ENCODE peak calls at places on chromosomes 3 and 15, in ten cellular contexts. One of them, this sample, is unnamed.

GRCh38 chr3:11637901-11638668 is 5.6 kb downstream of the VGLL4 start:
- DNase-seq in psoas muscle: no peak
- DNase-seq in kidney epithelial cell: no peak
- DNase-seq in HCT116: no peak
- DNase-seq in tibial artery: no peak
- DNase-seq in mucosa of descending colon: no peak
- DNase-seq in thyroid gland: no peak
- DNase-seq in PC-3: no peak
- DNase-seq in Panc1: no peak
- DNase-seq in ovary: no peak
- DNase-seq in this sample: peak

GRCh38 chr3:195613468-195614069 is 29.8 kb upstream of the APOD start:
- DNase-seq in HCT116: no peak
- DNase-seq in tibial artery: no peak
- DNase-seq in Panc1: no peak
- DNase-seq in thyroid gland: no peak
- DNase-seq in kidney epithelial cell: no peak
- DNase-seq in PC-3: peak
- DNase-seq in ovary: no peak
- DNase-seq in psoas muscle: no peak
- DNase-seq in mucosa of descending colon: no peak
- DNase-seq in this sample: no peak

GRCh38 chr3:9153763-9154601 is 95.5 kb downstream of the SRGAP3 start:
- DNase-seq in thyroid gland: peak
- DNase-seq in ovary: peak
- DNase-seq in HCT116: no peak
- DNase-seq in mucosa of descending colon: no peak
- DNase-seq in tibial artery: peak
- DNase-seq in kidney epithelial cell: no peak
- DNase-seq in Panc1: no peak
- DNase-seq in psoas muscle: peak
- DNase-seq in PC-3: no peak
- DNase-seq in this sample: no peak

GRCh38 chr15:35142578-35142977 is 57.5 kb upstream of the NANOGP8 start:
- DNase-seq in psoas muscle: no peak
- DNase-seq in tibial artery: no peak
- DNase-seq in PC-3: no peak
- DNase-seq in kidney epithelial cell: no peak
- DNase-seq in ovary: no peak
- DNase-seq in Panc1: no peak
- DNase-seq in mucosa of descending colon: no peak
- DNase-seq in thyroid gland: no peak
- DNase-seq in HCT116: no peak
- DNase-seq in this sample: peak

GRCh38 chr3:46713898-46714552 is 3.6 kb downstream of the PRSS50 start:
- DNase-seq in HCT116: no peak
- DNase-seq in thyroid gland: peak
- DNase-seq in PC-3: no peak
- DNase-seq in Panc1: no peak
- DNase-seq in kidney epithelial cell: no peak
- DNase-seq in psoas muscle: no peak
- DNase-seq in mucosa of descending colon: no peak
- DNase-seq in ovary: peak
- DNase-seq in tibial artery: peak
- DNase-seq in this sample: no peak

GRCh38 chr3:45041666-45042065 is 15.6 kb downstream of the CLEC3B start:
- DNase-seq in ovary: no peak
- DNase-seq in kidney epithelial cell: no peak
- DNase-seq in HCT116: no peak
- DNase-seq in psoas muscle: no peak
- DNase-seq in mucosa of descending colon: no peak
- DNase-seq in thyroid gland: no peak
- DNase-seq in Panc1: no peak
- DNase-seq in PC-3: no peak
- DNase-seq in tibial artery: no peak
- DNase-seq in this sample: no peak

GRCh38 chr15:38216763-38217162 is 35.9 kb upstream of the SPRED1 start:
- DNase-seq in HCT116: no peak
- DNase-seq in psoas muscle: no peak
- DNase-seq in kidney epithelial cell: no peak
- DNase-seq in mucosa of descending colon: no peak
- DNase-seq in tibial artery: no peak
- DNase-seq in thyroid gland: no peak
- DNase-seq in ovary: no peak
- DNase-seq in Panc1: peak
- DNase-seq in PC-3: peak
- DNase-seq in this sample: no peak

GRCh38 chr3:195319060-195319459 is 48.1 kb upstream of the XXYLT1 start:
- DNase-seq in kidney epithelial cell: no peak
- DNase-seq in thyroid gland: no peak
- DNase-seq in tibial artery: no peak
- DNase-seq in Panc1: no peak
- DNase-seq in mucosa of descending colon: no peak
- DNase-seq in PC-3: no peak
- DNase-seq in psoas muscle: no peak
- DNase-seq in HCT116: no peak
- DNase-seq in ovary: no peak
- DNase-seq in this sample: no peak

GRCh38 chr3:146843476-146843875 is 238.3 kb upstream of the PLSCR5 start:
- DNase-seq in kidney epithelial cell: no peak
- DNase-seq in mucosa of descending colon: no peak
- DNase-seq in ovary: no peak
- DNase-seq in Panc1: no peak
- DNase-seq in tibial artery: no peak
- DNase-seq in thyroid gland: no peak
- DNase-seq in HCT116: no peak
- DNase-seq in PC-3: no peak
- DNase-seq in psoas muscle: no peak
- DNase-seq in this sample: no peak

DNA sequence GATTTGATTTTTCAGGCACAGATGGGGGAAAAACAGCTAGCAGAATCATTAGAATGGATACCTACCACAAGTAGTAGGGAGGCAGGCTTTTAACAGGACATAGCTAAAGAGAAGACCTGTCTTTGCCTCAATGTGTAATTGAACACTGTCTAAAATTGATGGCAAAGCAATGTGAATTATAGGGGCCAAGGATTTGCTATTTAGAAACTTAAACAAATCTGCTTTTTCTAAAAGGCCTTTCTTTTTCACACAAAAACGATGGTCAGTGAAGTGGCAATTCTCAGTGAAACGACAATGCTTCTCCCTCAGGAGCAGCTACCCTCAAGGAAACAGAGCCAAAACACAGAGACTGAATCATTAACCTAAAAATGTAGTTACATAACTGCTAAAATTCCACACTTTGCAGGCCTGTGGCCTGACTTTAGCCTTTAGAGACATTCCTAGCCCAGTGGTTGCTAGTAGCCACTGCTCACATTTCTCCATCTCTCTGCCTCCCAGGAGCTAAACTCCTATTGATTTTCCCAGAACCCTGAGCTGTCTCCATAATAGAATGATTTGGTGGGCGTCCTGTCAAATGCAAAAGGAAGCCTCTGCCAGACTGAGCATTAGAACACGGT is 630.2 kb upstream of the KCNMB2 start:
- DNase-seq in psoas muscle: no peak
- DNase-seq in tibial artery: no peak
- DNase-seq in kidney epithelial cell: peak
- DNase-seq in PC-3: peak
- DNase-seq in thyroid gland: peak
- DNase-seq in HCT116: no peak
- DNase-seq in mucosa of descending colon: no peak
- DNase-seq in ovary: no peak
- DNase-seq in Panc1: no peak
- DNase-seq in this sample: peak
- TF ChIP-seq CTCF in psoas muscle: no peak
- TF ChIP-seq CTCF in tibial artery: peak
- TF ChIP-seq CTCF in kidney epithelial cell: no peak
- TF ChIP-seq CTCF in PC-3: no peak
- TF ChIP-seq CTCF in thyroid gland: peak
- TF ChIP-seq CTCF in HCT116: no peak
- TF ChIP-seq CTCF in mucosa of descending colon: no peak
- TF ChIP-seq CTCF in ovary: no peak
- TF ChIP-seq CTCF in Panc1: no peak
- TF ChIP-seq CTCF in this sample: no peak

DNA sequence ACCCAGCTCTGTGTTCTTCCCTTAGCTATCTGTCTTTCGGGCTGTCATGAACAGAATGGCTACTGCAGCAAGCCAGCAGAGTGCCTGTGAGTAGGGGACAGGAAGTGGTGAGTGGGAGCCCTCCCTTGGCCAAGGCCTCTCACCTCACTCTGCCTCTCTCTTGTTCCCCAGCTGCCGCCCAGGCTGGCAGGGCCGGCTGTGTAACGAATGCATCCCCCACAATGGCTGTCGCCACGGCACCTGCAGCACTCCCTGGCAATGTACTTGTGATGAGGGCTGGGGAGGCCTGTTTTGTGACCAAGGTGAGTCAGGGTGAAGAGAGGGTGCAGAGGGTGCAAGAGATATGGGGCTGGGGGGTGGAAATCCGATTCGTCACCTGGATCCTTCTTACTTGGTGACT is 3.0 kb downstream of the DLL4 start:
- DNase-seq in thyroid gland: no peak
- DNase-seq in tibial artery: no peak
- DNase-seq in HCT116: no peak
- DNase-seq in kidney epithelial cell: no peak
- DNase-seq in ovary: no peak
- DNase-seq in PC-3: no peak
- DNase-seq in psoas muscle: no peak
- DNase-seq in Panc1: no peak
- DNase-seq in mucosa of descending colon: peak
- DNase-seq in this sample: no peak
- H3K4me3 ChIP-seq in thyroid gland: peak
- H3K4me3 ChIP-seq in tibial artery: no peak
- H3K4me3 ChIP-seq in HCT116: no peak
- H3K4me3 ChIP-seq in kidney epithelial cell: no peak
- H3K4me3 ChIP-seq in ovary: no peak
- H3K4me3 ChIP-seq in PC-3: no peak
- H3K4me3 ChIP-seq in psoas muscle: peak
- H3K4me3 ChIP-seq in Panc1: no peak
- H3K4me3 ChIP-seq in mucosa of descending colon: no peak
- H3K4me3 ChIP-seq in this sample: no peak

GRCh38 chr15:96585634-96586386 is 255.3 kb downstream of the NR2F2 start:
- DNase-seq in thyroid gland: no peak
- DNase-seq in Panc1: no peak
- DNase-seq in mucosa of descending colon: no peak
- DNase-seq in tibial artery: no peak
- DNase-seq in ovary: no peak
- DNase-seq in HCT116: no peak
- DNase-seq in PC-3: peak
- DNase-seq in psoas muscle: no peak
- DNase-seq in kidney epithelial cell: no peak
- DNase-seq in this sample: peak
- TF ChIP-seq CTCF in thyroid gland: no peak
- TF ChIP-seq CTCF in Panc1: peak
- TF ChIP-seq CTCF in mucosa of descending colon: no peak
- TF ChIP-seq CTCF in tibial artery: no peak
- TF ChIP-seq CTCF in ovary: no peak
- TF ChIP-seq CTCF in HCT116: peak
- TF ChIP-seq CTCF in PC-3: peak
- TF ChIP-seq CTCF in psoas muscle: peak
- TF ChIP-seq CTCF in kidney epithelial cell: peak
- TF ChIP-seq CTCF in this sample: peak

DNA sequence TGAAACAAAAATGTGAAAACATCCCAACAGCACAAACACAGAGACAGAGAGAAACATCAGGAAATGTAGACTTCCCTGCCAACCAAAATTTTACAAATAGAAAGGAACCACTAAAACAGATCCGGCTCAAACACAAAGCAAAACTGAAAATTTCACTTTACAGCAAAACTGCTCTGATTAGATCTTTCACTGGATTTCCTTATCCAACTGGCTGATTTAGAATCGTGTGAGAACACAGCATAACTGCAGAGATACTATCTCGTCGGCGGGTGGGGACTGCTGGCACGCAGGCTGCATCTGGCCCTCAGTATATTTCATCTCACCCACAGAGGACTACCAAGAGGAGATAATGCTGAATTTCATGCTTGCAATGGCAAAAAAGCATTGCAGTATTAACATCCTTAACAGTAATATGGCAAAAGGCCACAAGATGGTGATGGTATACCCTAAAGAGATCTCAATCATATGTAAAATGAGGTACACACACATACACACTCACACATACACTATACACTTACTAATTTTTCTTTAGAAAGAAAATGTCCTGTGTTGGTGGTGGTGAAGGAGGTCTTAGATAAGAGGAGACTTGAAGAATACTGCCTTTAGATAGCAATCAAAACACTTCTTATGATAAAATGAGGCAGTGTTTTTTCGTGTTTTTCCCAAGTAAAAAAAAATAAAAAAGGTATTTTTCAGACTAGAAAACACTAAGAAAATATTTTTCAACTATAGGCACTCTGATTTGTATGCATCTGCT is 10.6 kb upstream of the LEO1 start:
- DNase-seq in ovary: no peak
- DNase-seq in Panc1: peak
- DNase-seq in psoas muscle: peak
- DNase-seq in PC-3: peak
- DNase-seq in thyroid gland: no peak
- DNase-seq in HCT116: peak
- DNase-seq in mucosa of descending colon: no peak
- DNase-seq in kidney epithelial cell: no peak
- DNase-seq in tibial artery: no peak
- DNase-seq in this sample: peak
- H3K4me3 ChIP-seq in ovary: no peak
- H3K4me3 ChIP-seq in Panc1: peak
- H3K4me3 ChIP-seq in psoas muscle: peak
- H3K4me3 ChIP-seq in PC-3: peak
- H3K4me3 ChIP-seq in thyroid gland: no peak
- H3K4me3 ChIP-seq in HCT116: no peak
- H3K4me3 ChIP-seq in mucosa of descending colon: no peak
- H3K4me3 ChIP-seq in kidney epithelial cell: no peak
- H3K4me3 ChIP-seq in tibial artery: peak
- H3K4me3 ChIP-seq in this sample: no peak

DNA sequence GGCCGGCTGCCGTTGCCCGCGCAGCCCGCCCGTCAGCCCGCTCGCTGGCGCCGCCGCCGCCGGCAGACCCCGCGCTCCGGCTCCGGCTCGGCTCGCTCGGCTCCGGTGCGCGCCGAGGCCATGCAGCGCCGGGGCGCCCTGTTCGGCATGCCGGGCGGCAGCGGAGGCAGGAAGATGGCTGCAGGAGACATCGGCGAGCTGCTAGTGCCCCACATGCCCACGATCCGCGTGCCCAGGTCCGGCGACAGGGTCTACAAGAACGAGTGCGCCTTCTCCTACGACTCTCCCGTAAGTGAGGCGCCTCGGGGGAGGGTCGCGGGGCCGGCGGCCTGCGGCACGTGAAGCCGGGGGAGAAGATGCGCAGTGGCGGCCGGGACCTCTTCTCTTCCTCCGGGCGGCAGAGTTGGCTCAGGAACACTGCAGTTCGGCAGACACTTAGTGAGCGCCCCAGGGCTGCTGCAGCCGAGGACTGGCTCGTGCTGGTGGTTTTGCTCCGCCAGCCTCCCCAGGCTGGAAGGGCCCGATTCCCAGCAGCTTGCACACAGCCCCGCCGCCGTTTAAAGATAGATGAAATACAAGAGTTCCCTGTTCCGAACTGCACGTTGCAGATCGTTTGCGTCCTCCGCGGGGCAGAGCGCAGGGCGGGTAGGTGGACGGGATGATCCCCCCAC is 401 bp downstream of the USP13 start:
- DNase-seq in psoas muscle: peak
- DNase-seq in kidney epithelial cell: peak
- DNase-seq in Panc1: no peak
- DNase-seq in HCT116: peak
- DNase-seq in tibial artery: peak
- DNase-seq in PC-3: peak
- DNase-seq in ovary: peak
- DNase-seq in thyroid gland: peak
- DNase-seq in mucosa of descending colon: peak
- DNase-seq in this sample: peak
- TF ChIP-seq CTCF in psoas muscle: no peak
- TF ChIP-seq CTCF in kidney epithelial cell: no peak
- TF ChIP-seq CTCF in Panc1: peak
- TF ChIP-seq CTCF in HCT116: no peak
- TF ChIP-seq CTCF in tibial artery: no peak
- TF ChIP-seq CTCF in PC-3: no peak
- TF ChIP-seq CTCF in ovary: no peak
- TF ChIP-seq CTCF in thyroid gland: no peak
- TF ChIP-seq CTCF in mucosa of descending colon: no peak
- TF ChIP-seq CTCF in this sample: peak